ENCODE peak calls at places on chromosomes 2 and 18, in six cellular contexts. One of them, this sample, is unnamed.

GRCh38 chr2:46296216-46296839 is 879 bp upstream of the EPAS1 start:
- DNase-seq in psoas muscle: peak
- DNase-seq in GM06990: peak
- DNase-seq in cardiac fibroblast: no peak
- DNase-seq in fibroblast of pulmonary artery: no peak
- DNase-seq in WTC11: peak
- DNase-seq in this sample: no peak

GRCh38 chr2:26740890-26741302 is 23.2 kb upstream of the SLC35F6 start:
- DNase-seq in fibroblast of pulmonary artery: no peak
- DNase-seq in WTC11: peak
- DNase-seq in cardiac fibroblast: no peak
- DNase-seq in psoas muscle: no peak
- DNase-seq in GM06990: no peak
- DNase-seq in this sample: no peak

GRCh38 chr18:6836331-6836730 is 106.8 kb downstream of the ARHGAP28 start:
- DNase-seq in psoas muscle: no peak
- DNase-seq in WTC11: no peak
- DNase-seq in GM06990: no peak
- DNase-seq in fibroblast of pulmonary artery: no peak
- DNase-seq in cardiac fibroblast: no peak
- DNase-seq in this sample: no peak

GRCh38 chr2:141105763-141106162 is 1025.1 kb downstream of the LRP1B start:
- DNase-seq in fibroblast of pulmonary artery: no peak
- DNase-seq in WTC11: peak
- DNase-seq in cardiac fibroblast: no peak
- DNase-seq in GM06990: no peak
- DNase-seq in psoas muscle: no peak
- DNase-seq in this sample: no peak

GRCh38 chr18:48613589-48613988 is 74.8 kb downstream of the CTIF start:
- DNase-seq in fibroblast of pulmonary artery: no peak
- DNase-seq in GM06990: no peak
- DNase-seq in psoas muscle: peak
- DNase-seq in cardiac fibroblast: no peak
- DNase-seq in WTC11: no peak
- DNase-seq in this sample: no peak

GRCh38 chr2:131402320-131403049 is 38.5 kb upstream of the RAB6D start:
- DNase-seq in cardiac fibroblast: no peak
- DNase-seq in fibroblast of pulmonary artery: no peak
- DNase-seq in WTC11: no peak
- DNase-seq in GM06990: no peak
- DNase-seq in psoas muscle: no peak
- DNase-seq in this sample: no peak

GRCh38 chr2:164781394-164781793 is 60.2 kb downstream of the COBLL1 start:
- DNase-seq in GM06990: no peak
- DNase-seq in cardiac fibroblast: no peak
- DNase-seq in WTC11: no peak
- DNase-seq in fibroblast of pulmonary artery: no peak
- DNase-seq in psoas muscle: no peak
- DNase-seq in this sample: no peak

GRCh38 chr2:26692814-26693286 is 328 bp downstream of the KCNK3 start:
- DNase-seq in WTC11: peak
- DNase-seq in cardiac fibroblast: peak
- DNase-seq in fibroblast of pulmonary artery: peak
- DNase-seq in GM06990: no peak
- DNase-seq in psoas muscle: no peak
- DNase-seq in this sample: no peak

GRCh38 chr2:217755027-217755756 is 247.6 kb downstream of the TNS1 start:
- DNase-seq in GM06990: no peak
- DNase-seq in WTC11: no peak
- DNase-seq in fibroblast of pulmonary artery: no peak
- DNase-seq in cardiac fibroblast: no peak
- DNase-seq in psoas muscle: no peak
- DNase-seq in this sample: no peak

GRCh38 chr18:46916551-46917107 is 678 bp downstream of the PIAS2 start:
- DNase-seq in WTC11: no peak
- DNase-seq in GM06990: no peak
- DNase-seq in psoas muscle: no peak
- DNase-seq in fibroblast of pulmonary artery: peak
- DNase-seq in cardiac fibroblast: peak
- DNase-seq in this sample: peak

GRCh38 chr2:235501663-235502009 is 7.8 kb downstream of the AGAP1 start:
- DNase-seq in psoas muscle: no peak
- DNase-seq in GM06990: no peak
- DNase-seq in cardiac fibroblast: no peak
- DNase-seq in fibroblast of pulmonary artery: no peak
- DNase-seq in WTC11: no peak
- DNase-seq in this sample: no peak

GRCh38 chr2:205358351-205358815 is 323.9 kb upstream of the NRP2 start:
- DNase-seq in fibroblast of pulmonary artery: peak
- DNase-seq in WTC11: peak
- DNase-seq in psoas muscle: no peak
- DNase-seq in cardiac fibroblast: peak
- DNase-seq in GM06990: no peak
- DNase-seq in this sample: no peak

GRCh38 chr2:19990416-19990728 is 467 bp upstream of the WDR35 start:
- DNase-seq in fibroblast of pulmonary artery: no peak
- DNase-seq in GM06990: no peak
- DNase-seq in psoas muscle: no peak
- DNase-seq in cardiac fibroblast: no peak
- DNase-seq in WTC11: no peak
- DNase-seq in this sample: no peak

GRCh38 chr2:165434865-165435500 is 34.5 kb upstream of the CSRNP3 start:
- DNase-seq in WTC11: no peak
- DNase-seq in fibroblast of pulmonary artery: no peak
- DNase-seq in GM06990: no peak
- DNase-seq in cardiac fibroblast: no peak
- DNase-seq in psoas muscle: no peak
- DNase-seq in this sample: no peak

GRCh38 chr18:72811047-72811446 is 56.7 kb downstream of the NETO1 start:
- DNase-seq in WTC11: no peak
- DNase-seq in psoas muscle: no peak
- DNase-seq in GM06990: no peak
- DNase-seq in fibroblast of pulmonary artery: no peak
- DNase-seq in cardiac fibroblast: no peak
- DNase-seq in this sample: no peak

GRCh38 chr2:172233947-172234715 is 131.4 kb upstream of the DLX2 start:
- DNase-seq in cardiac fibroblast: no peak
- DNase-seq in psoas muscle: no peak
- DNase-seq in fibroblast of pulmonary artery: no peak
- DNase-seq in WTC11: no peak
- DNase-seq in GM06990: no peak
- DNase-seq in this sample: no peak

GRCh38 chr2:160242863-160243552 is 42.9 kb upstream of the ITGB6 start:
- DNase-seq in WTC11: no peak
- DNase-seq in fibroblast of pulmonary artery: no peak
- DNase-seq in cardiac fibroblast: no peak
- DNase-seq in psoas muscle: no peak
- DNase-seq in GM06990: no peak
- DNase-seq in this sample: no peak

GRCh38 chr2:106124787-106125549 is 69.1 kb downstream of the UXS1 start:
- DNase-seq in cardiac fibroblast: no peak
- DNase-seq in fibroblast of pulmonary artery: no peak
- DNase-seq in WTC11: no peak
- DNase-seq in GM06990: no peak
- DNase-seq in psoas muscle: no peak
- DNase-seq in this sample: no peak

GRCh38 chr2:81523344-81523743 is 1218.8 kb upstream of the LRRTM1 start:
- DNase-seq in WTC11: peak
- DNase-seq in GM06990: no peak
- DNase-seq in cardiac fibroblast: no peak
- DNase-seq in fibroblast of pulmonary artery: no peak
- DNase-seq in psoas muscle: no peak
- DNase-seq in this sample: no peak
- TF ChIP-seq CTCF in WTC11: no peak
- TF ChIP-seq CTCF in GM06990: no peak
- TF ChIP-seq CTCF in cardiac fibroblast: no peak
- TF ChIP-seq CTCF in fibroblast of pulmonary artery: no peak
- TF ChIP-seq CTCF in psoas muscle: no peak
- TF ChIP-seq CTCF in this sample: no peak

GRCh38 chr18:32688821-32689220 is 84.0 kb downstream of the KLHL14 start:
- DNase-seq in fibroblast of pulmonary artery: no peak
- DNase-seq in cardiac fibroblast: no peak
- DNase-seq in GM06990: no peak
- DNase-seq in psoas muscle: no peak
- DNase-seq in WTC11: no peak
- DNase-seq in this sample: no peak

GRCh38 chr18:32683044-32683443 is 89.8 kb downstream of the KLHL14 start:
- DNase-seq in WTC11: no peak
- DNase-seq in psoas muscle: no peak
- DNase-seq in fibroblast of pulmonary artery: no peak
- DNase-seq in GM06990: no peak
- DNase-seq in cardiac fibroblast: no peak
- DNase-seq in this sample: no peak

GRCh38 chr18:32684940-32685339 is 87.9 kb downstream of the KLHL14 start:
- DNase-seq in WTC11: no peak
- DNase-seq in fibroblast of pulmonary artery: no peak
- DNase-seq in cardiac fibroblast: no peak
- DNase-seq in GM06990: no peak
- DNase-seq in psoas muscle: no peak
- DNase-seq in this sample: no peak
- TF ChIP-seq CTCF in WTC11: no peak
- TF ChIP-seq CTCF in fibroblast of pulmonary artery: no peak
- TF ChIP-seq CTCF in cardiac fibroblast: no peak
- TF ChIP-seq CTCF in GM06990: no peak
- TF ChIP-seq CTCF in psoas muscle: no peak
- TF ChIP-seq CTCF in this sample: no peak

DNA sequence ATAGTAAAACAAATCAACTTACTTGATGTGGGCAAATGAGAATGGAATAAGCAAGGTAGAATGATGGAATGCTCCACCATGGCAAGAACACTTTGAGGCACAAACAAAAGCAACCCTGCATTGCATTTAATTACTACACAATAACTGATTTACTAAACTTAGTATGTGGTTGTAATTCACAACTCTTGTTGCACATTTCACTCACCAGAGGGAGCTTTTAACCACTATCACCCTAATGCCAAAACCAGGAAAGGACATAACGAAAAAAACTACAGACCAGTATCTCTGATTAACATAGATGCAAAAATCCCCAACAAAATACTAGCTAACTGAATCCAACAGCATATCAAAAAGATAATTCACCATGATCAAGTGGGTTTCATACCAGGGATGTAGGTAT is 659.8 kb downstream of the CPS1 start:
- DNase-seq in fibroblast of pulmonary artery: peak
- DNase-seq in psoas muscle: no peak
- DNase-seq in cardiac fibroblast: peak
- DNase-seq in WTC11: no peak
- DNase-seq in GM06990: no peak
- DNase-seq in this sample: no peak
- TF ChIP-seq CTCF in fibroblast of pulmonary artery: peak
- TF ChIP-seq CTCF in psoas muscle: no peak
- TF ChIP-seq CTCF in cardiac fibroblast: peak
- TF ChIP-seq CTCF in WTC11: no peak
- TF ChIP-seq CTCF in GM06990: peak
- TF ChIP-seq CTCF in this sample: peak

GRCh38 chr2:197353393-197354168 is 43.0 kb upstream of the ANKRD44 start:
- DNase-seq in psoas muscle: no peak
- DNase-seq in WTC11: no peak
- DNase-seq in GM06990: no peak
- DNase-seq in cardiac fibroblast: no peak
- DNase-seq in fibroblast of pulmonary artery: no peak
- DNase-seq in this sample: no peak
- TF ChIP-seq CTCF in psoas muscle: no peak
- TF ChIP-seq CTCF in WTC11: no peak
- TF ChIP-seq CTCF in GM06990: no peak
- TF ChIP-seq CTCF in cardiac fibroblast: no peak
- TF ChIP-seq CTCF in fibroblast of pulmonary artery: no peak
- TF ChIP-seq CTCF in this sample: no peak

GRCh38 chr2:199484927-199485326 is 27.2 kb upstream of the SATB2 start:
- DNase-seq in GM06990: no peak
- DNase-seq in WTC11: peak
- DNase-seq in cardiac fibroblast: peak
- DNase-seq in fibroblast of pulmonary artery: no peak
- DNase-seq in psoas muscle: no peak
- DNase-seq in this sample: no peak
- TF ChIP-seq CTCF in GM06990: peak
- TF ChIP-seq CTCF in WTC11: no peak
- TF ChIP-seq CTCF in cardiac fibroblast: peak
- TF ChIP-seq CTCF in fibroblast of pulmonary artery: peak
- TF ChIP-seq CTCF in psoas muscle: no peak
- TF ChIP-seq CTCF in this sample: no peak

DNA sequence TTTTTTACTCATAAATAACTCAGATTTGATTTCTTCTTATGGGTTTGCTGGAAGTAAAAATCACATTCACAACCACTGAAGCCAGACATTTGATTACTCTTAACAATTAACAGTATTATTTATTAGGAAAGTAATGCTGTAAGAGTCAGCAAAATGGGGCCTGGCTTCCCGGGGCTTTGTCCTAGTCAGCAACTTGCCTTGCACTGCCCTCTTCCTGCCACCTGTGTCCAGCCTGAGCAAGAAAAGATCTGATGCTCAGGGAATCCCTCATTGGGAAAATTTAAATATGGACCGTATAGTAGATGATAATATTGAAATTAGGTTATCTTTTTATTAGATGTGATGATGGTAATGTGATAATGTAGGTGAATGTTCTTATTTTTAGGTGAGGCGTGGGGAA is 30.8 kb upstream of the ACYP2 start:
- DNase-seq in GM06990: no peak
- DNase-seq in cardiac fibroblast: peak
- DNase-seq in fibroblast of pulmonary artery: peak
- DNase-seq in WTC11: no peak
- DNase-seq in psoas muscle: no peak
- DNase-seq in this sample: no peak
- TF ChIP-seq CTCF in GM06990: no peak
- TF ChIP-seq CTCF in cardiac fibroblast: peak
- TF ChIP-seq CTCF in fibroblast of pulmonary artery: peak
- TF ChIP-seq CTCF in WTC11: no peak
- TF ChIP-seq CTCF in psoas muscle: peak
- TF ChIP-seq CTCF in this sample: peak

GRCh38 chr2:25376750-25377621 is 35.3 kb upstream of the DNMT3A start:
- DNase-seq in psoas muscle: peak
- DNase-seq in cardiac fibroblast: peak
- DNase-seq in WTC11: peak
- DNase-seq in fibroblast of pulmonary artery: peak
- DNase-seq in GM06990: peak
- DNase-seq in this sample: peak
- TF ChIP-seq CTCF in psoas muscle: peak
- TF ChIP-seq CTCF in cardiac fibroblast: peak
- TF ChIP-seq CTCF in WTC11: peak
- TF ChIP-seq CTCF in fibroblast of pulmonary artery: peak
- TF ChIP-seq CTCF in GM06990: peak
- TF ChIP-seq CTCF in this sample: peak

GRCh38 chr2:123935405-123935804 is 89.7 kb upstream of the CNTNAP5 start:
- DNase-seq in GM06990: no peak
- DNase-seq in fibroblast of pulmonary artery: no peak
- DNase-seq in WTC11: no peak
- DNase-seq in cardiac fibroblast: no peak
- DNase-seq in psoas muscle: no peak
- DNase-seq in this sample: no peak
- TF ChIP-seq CTCF in GM06990: no peak
- TF ChIP-seq CTCF in fibroblast of pulmonary artery: no peak
- TF ChIP-seq CTCF in WTC11: no peak
- TF ChIP-seq CTCF in cardiac fibroblast: no peak
- TF ChIP-seq CTCF in psoas muscle: no peak
- TF ChIP-seq CTCF in this sample: no peak